ENCODE peak calls at places on chromosomes 13 and 19, in nine cellular contexts. T, R, X, Z, B, L, H, Y and F are unnamed samples.

GRCh38 chr19:7870571-7871279 is 3.5 kb downstream of the PRR36 start:
- DNase-seq in R (peak; percentile 56), L (peak; percentile 59), Y (peak; percentile 97), X (no peak), T (peak; percentile 47), Z (no peak), H (no peak), B (peak; percentile 19), F (peak; percentile 78)

GRCh38 chr13:77409412-77409811 is 82.5 kb upstream of the MYCBP2 start:
- DNase-seq in R (no peak), B (no peak), L (no peak), T (no peak), X (no peak), Z (no peak), H (no peak), Y (no peak), F (no peak)

GRCh38 chr13:49594576-49594975 is 9.2 kb upstream of the RCBTB1 start:
- DNase-seq in H (no peak), T (no peak), Y (no peak), R (no peak), Z (no peak), L (no peak), X (no peak), B (no peak), F (no peak)

GRCh38 chr13:95007322-95007721 is 293.9 kb downstream of the ABCC4 start:
- DNase-seq in X (no peak), B (no peak), R (no peak), H (no peak), Z (no peak), T (no peak), Y (no peak), L (no peak), F (no peak)

GRCh38 chr13:80339841-80340642 is 884 bp downstream of the SPRY2 start:
- DNase-seq in T (no peak), L (peak; percentile 52), R (peak; percentile 64), B (peak; percentile 66), X (no peak), Y (no peak), H (peak; percentile 68), Z (no peak), F (peak; percentile 38)

GRCh38 chr19:39677931-39678889 is 22.5 kb downstream of the LGALS16 start:
- DNase-seq in L (no peak), H (no peak), B (no peak), Y (no peak), X (peak; percentile 48), Z (no peak), T (no peak), R (no peak), F (no peak)

GRCh38 chr13:50509771-50510441 is 333.6 kb downstream of the DLEU7 start:
- DNase-seq in R (no peak), X (no peak), Z (peak; percentile 36), H (no peak), Y (no peak), L (no peak), B (no peak), T (no peak), F (no peak)

GRCh38 chr19:11202488-11203193 is 5.3 kb upstream of the KANK2 start:
- DNase-seq in Z (no peak), L (no peak), B (no peak), H (no peak), Y (no peak), T (no peak), X (no peak), R (peak; percentile 26), F (no peak)

GRCh38 chr13:35930665-35931631 is 200.2 kb downstream of the DCLK1 start:
- DNase-seq in T (no peak), X (no peak), L (peak; percentile 8), Z (no peak), R (no peak), B (no peak), H (no peak), Y (no peak), F (peak; percentile 76)

GRCh38 chr13:37690361-37690760 is 91.8 kb upstream of the POSTN start:
- DNase-seq in T (no peak), H (no peak), L (no peak), X (no peak), Z (no peak), Y (no peak), R (no peak), B (no peak), F (no peak)

GRCh38 chr19:33740811-33741396 is 55.8 kb upstream of the KCTD15 start:
- DNase-seq in L (peak; percentile 16), Y (peak; percentile 42), R (no peak), B (no peak), T (no peak), Z (peak; percentile 9), X (no peak), H (no peak), F (peak; percentile 12)

GRCh38 chr19:2758601-2759313 is 18.9 kb upstream of the SLC39A3 start:
- DNase-seq in Z (no peak), B (no peak), T (no peak), L (no peak), R (no peak), X (no peak), H (no peak), Y (no peak), F (no peak)

GRCh38 chr13:50152224-50152623 is 137.0 kb downstream of the KCNRG start:
- DNase-seq in T (no peak), X (no peak), R (no peak), Y (peak; percentile 7), H (no peak), Z (no peak), B (no peak), L (no peak), F (peak; percentile 12)

GRCh38 chr19:49812452-49812996 is 568 bp downstream of the FUZ start:
- DNase-seq in T (no peak), Z (no peak), B (no peak), X (no peak), Y (no peak), H (no peak), L (no peak), R (no peak), F (no peak)

GRCh38 chr13:29479716-29480492 is 115.6 kb downstream of the SLC7A1 start:
- DNase-seq in H (no peak), L (no peak), R (no peak), Z (no peak), B (no peak), Y (no peak), T (no peak), X (peak; percentile 64), F (no peak)

GRCh38 chr13:73162912-73163911 is 104.4 kb downstream of the KLF5 start:
- DNase-seq in L (peak; percentile 62), X (no peak), R (no peak), Z (no peak), B (no peak), T (no peak), Y (no peak), H (no peak), F (no peak)

GRCh38 chr13:113997845-113998751 is 24.2 kb upstream of the C13orf46 start:
- DNase-seq in R (peak; percentile 76), Z (peak; percentile 64), H (no peak), B (no peak), Y (no peak), T (no peak), X (no peak), L (no peak), F (no peak)

GRCh38 chr13:75136151-75136550 is 345.8 kb downstream of the TBC1D4 start:
- DNase-seq in R (no peak), B (no peak), H (no peak), T (no peak), L (no peak), Y (no peak), Z (no peak), X (no peak), F (no peak)

GRCh38 chr19:8481616-8482015 is 20.8 kb downstream of the PRAM1 start:
- DNase-seq in Y (no peak), B (no peak), H (no peak), L (no peak), Z (no peak), R (no peak), X (no peak), T (no peak), F (no peak)

GRCh38 chr13:52345048-52345447 is 60.9 kb downstream of the THSD1 start:
- DNase-seq in H (no peak), T (no peak), X (no peak), Y (peak; percentile 9), B (no peak), L (peak; percentile 60), Z (no peak), R (no peak), F (no peak)

GRCh38 chr13:29457299-29457698 is 138.2 kb downstream of the SLC7A1 start:
- DNase-seq in X (no peak), Z (peak; percentile 92), H (no peak), T (no peak), B (no peak), Y (no peak), R (no peak), L (peak; percentile 90), F (no peak)

GRCh38 chr19:57395710-57396109 is 6.1 kb downstream of the ZNF548 start:
- DNase-seq in T (no peak), B (no peak), Z (no peak), H (no peak), L (no peak), R (no peak), Y (no peak), X (no peak), F (no peak)

GRCh38 chr19:7006305-7006704 is 14.9 kb downstream of the MBD3L2B start:
- DNase-seq in Z (no peak), Y (no peak), H (no peak), T (no peak), R (no peak), L (no peak), B (no peak), X (no peak), F (peak; percentile 27)

GRCh38 chr13:70817571-70817970 is 709.3 kb upstream of the KLHL1 start:
- DNase-seq in B (no peak), L (no peak), X (no peak), H (no peak), Y (no peak), T (no peak), R (no peak), Z (no peak), F (no peak)

GRCh38 chr19:15279326-15279904 is 47.2 kb upstream of the EPHX3 start:
- DNase-seq in T (no peak), R (no peak), H (no peak), Z (no peak), Y (peak; percentile 63), B (no peak), L (no peak), X (no peak), F (no peak)

GRCh38 chr19:46493236-46494114 is 2.2 kb downstream of the PNMA8B start:
- DNase-seq in Y (peak; percentile 36), Z (no peak), X (peak; percentile 11), L (no peak), R (peak; percentile 64), T (no peak), H (no peak), B (no peak), F (no peak)

GRCh38 chr13:33761744-33762143 is 56.2 kb upstream of the RFC3 start:
- DNase-seq in X (peak; percentile 29), T (no peak), R (no peak), H (peak; percentile 92), B (no peak), L (peak; percentile 12), Z (peak; percentile 8), Y (no peak), F (no peak)

GRCh38 chr13:51921790-51922740 is 60.3 kb downstream of the CCDC70 start:
- DNase-seq in X (no peak), Z (no peak), Y (peak; percentile 33), T (no peak), L (no peak), H (no peak), B (no peak), R (no peak), F (no peak)

GRCh38 chr19:18915639-18916038 is 3.5 kb downstream of the COPE start:
- DNase-seq in Y (peak; percentile 66), B (peak; percentile 36), X (peak; percentile 42), L (peak; percentile 32), T (no peak), Z (peak; percentile 55), H (peak; percentile 34), R (no peak), F (peak; percentile 53)

GRCh38 chr19:13102666-13103584 is at the start of gene LYL1:
- DNase-seq in X (no peak), L (no peak), T (no peak), R (peak; percentile 92), Y (peak; percentile 88), B (no peak), H (no peak), Z (no peak), F (peak; percentile 56)

GRCh38 chr13:50612717-50613116 is 230.8 kb downstream of the DLEU7 start:
- DNase-seq in T (no peak), L (no peak), B (no peak), Z (no peak), R (no peak), H (no peak), Y (no peak), X (no peak), F (no peak)